ENCODE peak calls at places on chromosome 2, in nine cellular contexts. N is aorta; W is effector memory CD4-positive, alpha-beta T cell; X is colonic mucosa; D is kidney; K is GM23248; I is thoracic aorta; H is HepG2; U is A549. O is an unnamed sample.

GRCh38 chr2:54763636-54764291 is 40.3 kb downstream of the EML6 start:
- DNase-seq in N (no peak), W (no peak), X (peak), D (no peak), K (no peak), I (no peak), H (no peak), U (peak), O (no peak)

GRCh38 chr2:119823734-119824334 is 64.1 kb downstream of the PTPN4 start:
- DNase-seq in N (no peak), W (peak), X (peak), D (peak), K (peak), I (no peak), H (peak), U (peak), O (no peak)

GRCh38 chr2:240465765-240466578 is 30.5 kb downstream of the GPC1 start:
- DNase-seq in N (peak), W (no peak), X (no peak), D (peak), K (no peak), I (peak), H (no peak), U (no peak), O (no peak)

GRCh38 chr2:172361360-172361759 is 66.0 kb upstream of the ITGA6 start:
- DNase-seq in N (no peak), W (no peak), X (no peak), D (no peak), K (peak), I (no peak), H (no peak), U (no peak), O (no peak)

GRCh38 chr2:240375024-240375645 is 60.3 kb upstream of the GPC1 start:
- DNase-seq in N (no peak), W (no peak), X (no peak), D (no peak), K (no peak), I (no peak), H (no peak), U (no peak), O (no peak)

GRCh38 chr2:148523315-148523714 is 121.2 kb upstream of the EPC2 start:
- DNase-seq in N (no peak), W (no peak), X (no peak), D (no peak), K (no peak), I (no peak), H (no peak), U (no peak), O (no peak)

GRCh38 chr2:119442850-119443249 is 11.2 kb downstream of the TMEM37 start:
- DNase-seq in N (no peak), W (no peak), X (no peak), D (no peak), K (no peak), I (no peak), H (no peak), U (no peak), O (peak)

GRCh38 chr2:173984866-173985588 is 19.9 kb upstream of the SP3 start:
- DNase-seq in N (no peak), W (no peak), X (no peak), D (no peak), K (no peak), I (no peak), H (no peak), U (peak), O (no peak)

GRCh38 chr2:137262600-137262999 is 497.3 kb downstream of the THSD7B start:
- DNase-seq in N (no peak), W (no peak), X (no peak), D (no peak), K (no peak), I (no peak), H (no peak), U (no peak), O (no peak)

GRCh38 chr2:152466925-152467676 is 132.1 kb downstream of the FMNL2 start:
- DNase-seq in N (no peak), W (no peak), X (no peak), D (no peak), K (peak), I (peak), H (no peak), U (no peak), O (no peak)

GRCh38 chr2:227407601-227408089 is 19.9 kb upstream of the SCYGR1 start:
- DNase-seq in N (peak), W (no peak), X (no peak), D (peak), K (peak), I (no peak), H (no peak), U (peak), O (peak)
- H3K27ac ChIP-seq in N (no peak), W (no peak), X (no peak), D (peak), K (peak), I (no peak), H (no peak), U (peak), O (no peak)

DNA sequence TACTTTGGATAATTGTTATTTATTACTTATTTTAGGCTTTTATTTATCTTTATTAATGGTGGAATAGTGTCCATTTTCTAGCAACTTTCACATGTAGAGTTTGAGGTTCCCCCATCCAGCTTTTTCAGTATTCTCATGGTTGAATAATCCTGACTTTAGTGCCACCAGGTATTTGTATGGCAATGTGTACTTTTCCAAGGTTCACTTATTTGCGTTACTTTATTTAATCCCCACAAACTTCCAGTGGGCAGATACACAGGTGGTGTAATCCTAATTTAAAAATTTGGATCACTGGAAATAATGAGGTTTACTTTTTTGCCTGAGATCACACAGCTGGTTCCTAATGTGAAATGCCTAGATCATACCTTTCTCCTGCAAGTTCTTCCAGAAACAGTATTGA is 30.5 kb downstream of the NAB1 start:
- DNase-seq in N (no peak), W (no peak), X (no peak), D (no peak), K (no peak), I (no peak), H (no peak), U (no peak), O (no peak)
- H3K27ac ChIP-seq in N (no peak), W (no peak), X (no peak), D (no peak), K (no peak), I (no peak), H (no peak), U (no peak), O (no peak)

GRCh38 chr2:189147989-189148388 is 31.6 kb downstream of the COL5A2 start:
- DNase-seq in N (no peak), W (no peak), X (no peak), D (no peak), K (no peak), I (no peak), H (no peak), U (no peak), O (no peak)
- H3K27ac ChIP-seq in N (no peak), W (no peak), X (no peak), D (no peak), K (peak), I (no peak), H (no peak), U (peak), O (peak)

DNA sequence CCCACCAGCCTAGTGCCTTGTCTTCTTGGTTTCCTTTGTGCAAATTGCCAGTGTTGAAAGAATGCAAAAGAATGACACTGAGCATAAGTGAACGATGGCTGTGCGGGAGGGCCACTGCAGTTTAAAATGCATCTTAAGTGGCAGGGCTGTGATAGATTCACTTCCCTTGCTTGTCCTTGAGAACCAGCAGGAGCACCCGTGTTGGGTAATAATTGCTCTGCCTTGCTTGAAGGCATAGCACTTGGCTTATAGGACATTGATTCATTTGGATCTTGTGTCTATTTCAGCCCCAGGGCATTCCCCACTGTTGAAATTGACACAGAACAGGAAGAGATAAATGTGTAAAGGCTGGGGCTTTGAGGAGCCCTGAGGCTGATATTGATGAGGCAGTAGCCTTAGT is 1003.7 kb upstream of the GYPC start:
- DNase-seq in N (no peak), W (no peak), X (no peak), D (no peak), K (no peak), I (no peak), H (no peak), U (no peak), O (no peak)
- H3K27ac ChIP-seq in N (no peak), W (no peak), X (no peak), D (no peak), K (no peak), I (no peak), H (no peak), U (no peak), O (no peak)

DNA sequence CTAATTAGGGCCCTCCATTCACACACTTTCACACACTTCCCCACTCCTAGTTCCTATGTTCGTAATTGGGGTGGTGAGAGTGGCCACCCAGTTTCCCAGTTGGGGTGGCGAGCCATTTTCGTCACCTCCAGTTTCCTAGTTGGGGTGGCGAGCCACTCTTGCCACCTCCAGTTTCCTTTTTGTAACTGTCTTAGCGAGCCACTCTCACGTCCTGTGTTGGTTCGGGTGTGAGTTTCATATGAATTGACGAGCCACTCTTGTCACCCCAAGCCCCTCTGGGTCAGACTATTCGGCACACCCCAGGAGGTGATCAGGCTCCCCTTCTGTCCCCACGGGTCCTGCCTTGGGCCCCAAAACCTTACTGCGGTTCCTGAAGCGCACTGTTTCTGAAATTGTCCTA is 14.0 kb downstream of the CYP20A1 start:
- DNase-seq in N (no peak), W (no peak), X (no peak), D (no peak), K (no peak), I (no peak), H (no peak), U (no peak), O (no peak)
- H3K27ac ChIP-seq in N (no peak), W (no peak), X (no peak), D (no peak), K (no peak), I (no peak), H (no peak), U (no peak), O (no peak)

GRCh38 chr2:178111743-178112142 is 494 bp upstream of the RBM45 start:
- DNase-seq in N (no peak), W (no peak), X (no peak), D (no peak), K (no peak), I (no peak), H (no peak), U (no peak), O (no peak)
- H3K27ac ChIP-seq in N (peak), W (no peak), X (no peak), D (no peak), K (no peak), I (no peak), H (no peak), U (peak), O (peak)

GRCh38 chr2:144481109-144481508 is 38.8 kb downstream of the ZEB2 start:
- DNase-seq in N (no peak), W (no peak), X (no peak), D (no peak), K (no peak), I (no peak), H (no peak), U (no peak), O (no peak)
- H3K27ac ChIP-seq in N (no peak), W (no peak), X (no peak), D (no peak), K (peak), I (peak), H (no peak), U (no peak), O (no peak)

GRCh38 chr2:136130511-136130910 is 12.6 kb upstream of the CXCR4 start:
- DNase-seq in N (no peak), W (no peak), X (no peak), D (no peak), K (no peak), I (no peak), H (no peak), U (no peak), O (no peak)

GRCh38 chr2:136128905-136129304 is 11.0 kb upstream of the CXCR4 start:
- DNase-seq in N (no peak), W (no peak), X (no peak), D (no peak), K (no peak), I (no peak), H (peak), U (no peak), O (no peak)

GRCh38 chr2:136131484-136131960 is 13.6 kb upstream of the CXCR4 start:
- DNase-seq in N (no peak), W (peak), X (no peak), D (no peak), K (no peak), I (no peak), H (no peak), U (no peak), O (no peak)

GRCh38 chr2:136129601-136130000 is 11.7 kb upstream of the CXCR4 start:
- DNase-seq in N (no peak), W (peak), X (no peak), D (no peak), K (no peak), I (no peak), H (no peak), U (no peak), O (no peak)

DNA sequence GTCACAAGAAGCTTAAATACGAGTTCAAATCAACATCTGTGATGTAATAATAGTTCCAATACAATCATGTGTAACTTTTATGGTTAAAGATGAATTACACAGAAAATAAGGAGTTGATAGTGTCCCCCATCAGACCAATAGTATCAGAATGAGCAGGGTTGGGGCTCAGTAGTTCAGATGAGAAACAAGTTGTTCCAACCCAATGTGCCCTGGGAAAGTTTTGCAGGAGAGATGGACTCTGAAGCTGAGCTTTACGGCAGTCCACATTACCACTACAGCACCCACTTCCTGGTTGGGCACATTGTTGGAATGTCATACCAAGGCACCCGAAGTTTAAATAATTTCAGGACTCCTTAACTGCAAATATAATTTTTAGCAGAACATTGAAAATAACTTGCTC is 12.1 kb upstream of the CXCR4 start:
- DNase-seq in N (no peak), W (no peak), X (no peak), D (no peak), K (no peak), I (no peak), H (no peak), U (no peak), O (no peak)
- H3K27ac ChIP-seq in N (no peak), W (peak), X (no peak), D (no peak), K (no peak), I (no peak), H (no peak), U (no peak), O (no peak)

O was measured in tibial artery.